ENCODE peak calls at places on chromosomes 3 and 15, in seven cellular contexts. I, U, N, E, J, R and P are unnamed samples.

GRCh38 chr3:195549931-195550519 is 6.9 kb upstream of the PPP1R2 start:
- DNase-seq in R (no peak), U (peak), I (no peak), N (peak), E (no peak), J (no peak), P (peak)

GRCh38 chr3:57949779-57950618 is 58.2 kb upstream of the FLNB start:
- DNase-seq in E (no peak), N (no peak), I (no peak), J (no peak), U (no peak), R (no peak), P (no peak)

GRCh38 chr3:73933585-73933984 is 308.8 kb upstream of the PDZRN3 start:
- DNase-seq in N (no peak), R (no peak), J (no peak), U (no peak), E (no peak), I (no peak), P (no peak)

GRCh38 chr3:50161320-50161719 is 6.2 kb downstream of the SEMA3F start:
- DNase-seq in E (no peak), J (no peak), U (no peak), I (no peak), R (no peak), N (no peak), P (no peak)

GRCh38 chr15:58498821-58499580 is 67.2 kb downstream of the LIPC start:
- DNase-seq in E (no peak), J (no peak), I (no peak), U (no peak), R (no peak), N (no peak), P (no peak)

GRCh38 chr15:40477703-40478269 is 7.0 kb downstream of the CHST14 start:
- DNase-seq in U (no peak), N (no peak), R (no peak), J (no peak), E (no peak), I (no peak), P (no peak)

GRCh38 chr15:66707310-66708160 is 5.5 kb downstream of the SMAD6 start:
- DNase-seq in N (no peak), U (no peak), I (no peak), R (peak), E (no peak), J (peak), P (no peak)

GRCh38 chr3:30084971-30085403 is 521.4 kb upstream of the TGFBR2 start:
- DNase-seq in I (no peak), R (no peak), E (no peak), U (no peak), J (no peak), N (no peak), P (no peak)

GRCh38 chr15:80970018-80970657 is 19.5 kb downstream of the MESD start:
- DNase-seq in J (no peak), R (peak), N (peak), U (peak), I (no peak), E (peak), P (peak)

GRCh38 chr3:21830541-21830940 is 79.5 kb upstream of the ZNF385D start:
- DNase-seq in I (no peak), R (no peak), J (no peak), U (no peak), N (no peak), E (no peak), P (no peak)

GRCh38 chr3:46297658-46298423 is 55.6 kb downstream of the CCR3 start:
- DNase-seq in N (no peak), E (peak), J (no peak), U (no peak), I (peak), R (no peak), P (no peak)

GRCh38 chr3:149199474-149199873 is 22.2 kb downstream of the CP start:
- DNase-seq in I (no peak), J (peak), U (no peak), E (no peak), N (no peak), R (no peak), P (no peak)

GRCh38 chr15:33309602-33310276 is 1.0 kb upstream of the RYR3 start:
- DNase-seq in I (no peak), U (peak), J (no peak), E (no peak), R (peak), N (no peak), P (peak)

GRCh38 chr3:7368597-7368996 is 507.7 kb downstream of the GRM7 start:
- DNase-seq in J (no peak), E (no peak), U (no peak), R (no peak), N (no peak), I (no peak), P (no peak)

GRCh38 chr15:77019476-77020331 is 24.8 kb downstream of the PSTPIP1 start:
- DNase-seq in E (no peak), R (no peak), J (no peak), I (no peak), N (no peak), U (no peak), P (no peak)

GRCh38 chr3:116065496-116065895 is 379.8 kb downstream of the LSAMP start:
- DNase-seq in R (no peak), I (no peak), J (no peak), E (no peak), U (no peak), N (no peak), P (no peak)

GRCh38 chr3:35335703-35336102 is 303.6 kb upstream of the ARPP21 start:
- DNase-seq in J (no peak), E (no peak), R (no peak), U (no peak), N (no peak), I (no peak), P (no peak)

GRCh38 chr3:136193273-136194043 is 2.7 kb downstream of the MSL2 start:
- DNase-seq in I (no peak), N (no peak), E (no peak), R (no peak), U (no peak), J (no peak), P (no peak)

GRCh38 chr3:176867681-176868663 is 329.3 kb downstream of the TBL1XR1 start:
- DNase-seq in I (no peak), E (no peak), R (no peak), U (no peak), J (peak), N (no peak), P (no peak)

GRCh38 chr15:39232512-39232911 is 348.4 kb upstream of the THBS1 start:
- DNase-seq in E (no peak), I (peak), U (no peak), N (no peak), J (no peak), R (no peak), P (no peak)

GRCh38 chr15:83243634-83244033 is 36.0 kb upstream of the HDGFL3 start:
- DNase-seq in U (no peak), J (no peak), I (no peak), N (no peak), R (no peak), E (no peak), P (no peak)

GRCh38 chr3:138724433-138724832 is 110.3 kb downstream of the PIK3CB start:
- DNase-seq in E (no peak), R (no peak), J (no peak), N (no peak), U (no peak), I (no peak), P (no peak)

GRCh38 chr3:73512095-73512494 is 112.6 kb downstream of the PDZRN3 start:
- DNase-seq in I (no peak), E (no peak), R (no peak), J (no peak), N (no peak), U (no peak), P (no peak)

GRCh38 chr15:95556866-95557225 is 773.7 kb upstream of the NR2F2 start:
- DNase-seq in E (no peak), J (no peak), I (no peak), R (no peak), U (no peak), N (no peak), P (no peak)

GRCh38 chr3:142087676-142088075 is 61.7 kb downstream of the TFDP2 start:
- DNase-seq in E (no peak), I (peak), N (no peak), U (no peak), R (no peak), J (no peak), P (no peak)

GRCh38 chr15:77682564-77682963 is 49.9 kb upstream of the LINGO1 start:
- DNase-seq in R (no peak), N (no peak), I (no peak), E (no peak), U (no peak), J (no peak), P (no peak)

GRCh38 chr3:165192610-165193192 is 3.5 kb downstream of the SLITRK3 start:
- DNase-seq in R (peak), N (no peak), I (no peak), E (no peak), U (no peak), J (no peak), P (no peak)

GRCh38 chr15:42358141-42358540 is 1.2 kb upstream of the CAPN3 start:
- DNase-seq in I (no peak), N (no peak), J (no peak), E (no peak), U (no peak), R (no peak), P (no peak)

GRCh38 chr3:54780336-54780735 is 147.5 kb downstream of the LRTM1 start:
- DNase-seq in N (no peak), E (no peak), J (no peak), U (no peak), I (no peak), R (no peak), P (no peak)

GRCh38 chr3:31448035-31448881 is 84.5 kb upstream of the STT3B start:
- DNase-seq in J (peak), U (peak), R (peak), E (no peak), I (no peak), N (no peak), P (peak)

GRCh38 chr3:52739725-52740124 is 31.0 kb downstream of the NEK4 start:
- DNase-seq in I (no peak), R (no peak), J (no peak), U (no peak), N (no peak), E (no peak), P (no peak)